ENCODE peak calls at places on chromosomes 7 and 10, in six cellular contexts. One of them, this sample, is unnamed.

GRCh38 chr7:38463277-38464224 is 167.6 kb downstream of the AMPH start:
- DNase-seq in Panc1: no peak
- DNase-seq in tibial nerve: peak
- DNase-seq in cardiac fibroblast: peak
- DNase-seq in brain microvascular endothelial cell: peak
- DNase-seq in heart right ventricle: peak
- DNase-seq in this sample: peak

GRCh38 chr10:97762056-97762455 is 9.7 kb downstream of the SFRP5 start:
- DNase-seq in Panc1: no peak
- DNase-seq in tibial nerve: no peak
- DNase-seq in cardiac fibroblast: no peak
- DNase-seq in brain microvascular endothelial cell: no peak
- DNase-seq in heart right ventricle: no peak
- DNase-seq in this sample: no peak

GRCh38 chr7:157663061-157663863 is 326.5 kb downstream of the DNAJB6 start:
- DNase-seq in Panc1: no peak
- DNase-seq in tibial nerve: no peak
- DNase-seq in cardiac fibroblast: no peak
- DNase-seq in brain microvascular endothelial cell: peak
- DNase-seq in heart right ventricle: no peak
- DNase-seq in this sample: no peak

GRCh38 chr7:36048141-36048901 is 104.7 kb upstream of the EEPD1 start:
- DNase-seq in Panc1: no peak
- DNase-seq in tibial nerve: peak
- DNase-seq in cardiac fibroblast: peak
- DNase-seq in brain microvascular endothelial cell: peak
- DNase-seq in heart right ventricle: peak
- DNase-seq in this sample: peak

GRCh38 chr7:98205162-98205845 is 5.9 kb upstream of the BHLHA15 start:
- DNase-seq in Panc1: no peak
- DNase-seq in tibial nerve: no peak
- DNase-seq in cardiac fibroblast: no peak
- DNase-seq in brain microvascular endothelial cell: no peak
- DNase-seq in heart right ventricle: no peak
- DNase-seq in this sample: no peak

GRCh38 chr10:3886666-3887251 is 101.8 kb upstream of the KLF6 start:
- DNase-seq in Panc1: no peak
- DNase-seq in tibial nerve: no peak
- DNase-seq in cardiac fibroblast: peak
- DNase-seq in brain microvascular endothelial cell: peak
- DNase-seq in heart right ventricle: peak
- DNase-seq in this sample: peak

GRCh38 chr10:32104181-32104580 is 48.0 kb upstream of the KIF5B start:
- DNase-seq in Panc1: no peak
- DNase-seq in tibial nerve: no peak
- DNase-seq in cardiac fibroblast: no peak
- DNase-seq in brain microvascular endothelial cell: no peak
- DNase-seq in heart right ventricle: no peak
- DNase-seq in this sample: peak

GRCh38 chr7:142873281-142873784 is 12.2 kb downstream of the TRPV6 start:
- DNase-seq in Panc1: no peak
- DNase-seq in tibial nerve: no peak
- DNase-seq in cardiac fibroblast: peak
- DNase-seq in brain microvascular endothelial cell: peak
- DNase-seq in heart right ventricle: no peak
- DNase-seq in this sample: no peak

GRCh38 chr10:65294329-65294728 is 1631.5 kb upstream of the LRRTM3 start:
- DNase-seq in Panc1: no peak
- DNase-seq in tibial nerve: no peak
- DNase-seq in cardiac fibroblast: no peak
- DNase-seq in brain microvascular endothelial cell: no peak
- DNase-seq in heart right ventricle: no peak
- DNase-seq in this sample: no peak

GRCh38 chr7:21547511-21547910 is 4.7 kb downstream of the DNAH11 start:
- DNase-seq in Panc1: no peak
- DNase-seq in tibial nerve: no peak
- DNase-seq in cardiac fibroblast: peak
- DNase-seq in brain microvascular endothelial cell: no peak
- DNase-seq in heart right ventricle: no peak
- DNase-seq in this sample: no peak

GRCh38 chr10:16626697-16627096 is 105.0 kb upstream of the C1QL3 start:
- DNase-seq in Panc1: no peak
- DNase-seq in tibial nerve: no peak
- DNase-seq in cardiac fibroblast: no peak
- DNase-seq in brain microvascular endothelial cell: no peak
- DNase-seq in heart right ventricle: no peak
- DNase-seq in this sample: no peak

GRCh38 chr7:105017263-105018051 is 3.5 kb downstream of the KMT2E start:
- DNase-seq in Panc1: no peak
- DNase-seq in tibial nerve: no peak
- DNase-seq in cardiac fibroblast: no peak
- DNase-seq in brain microvascular endothelial cell: no peak
- DNase-seq in heart right ventricle: no peak
- DNase-seq in this sample: no peak

GRCh38 chr7:105019269-105019668 is 5.3 kb downstream of the KMT2E start:
- DNase-seq in Panc1: no peak
- DNase-seq in tibial nerve: no peak
- DNase-seq in cardiac fibroblast: no peak
- DNase-seq in brain microvascular endothelial cell: no peak
- DNase-seq in heart right ventricle: no peak
- DNase-seq in this sample: no peak

GRCh38 chr7:105022458-105022857 is 8.5 kb downstream of the KMT2E start:
- DNase-seq in Panc1: no peak
- DNase-seq in tibial nerve: no peak
- DNase-seq in cardiac fibroblast: no peak
- DNase-seq in brain microvascular endothelial cell: no peak
- DNase-seq in heart right ventricle: no peak
- DNase-seq in this sample: no peak

GRCh38 chr7:105024734-105025133 is 10.7 kb downstream of the KMT2E start:
- DNase-seq in Panc1: no peak
- DNase-seq in tibial nerve: no peak
- DNase-seq in cardiac fibroblast: peak
- DNase-seq in brain microvascular endothelial cell: no peak
- DNase-seq in heart right ventricle: no peak
- DNase-seq in this sample: no peak

GRCh38 chr7:105020926-105021325 is 6.9 kb downstream of the KMT2E start:
- DNase-seq in Panc1: no peak
- DNase-seq in tibial nerve: no peak
- DNase-seq in cardiac fibroblast: no peak
- DNase-seq in brain microvascular endothelial cell: no peak
- DNase-seq in heart right ventricle: no peak
- DNase-seq in this sample: no peak
- H3K4me3 ChIP-seq in Panc1: no peak
- H3K4me3 ChIP-seq in tibial nerve: no peak
- H3K4me3 ChIP-seq in cardiac fibroblast: no peak
- H3K4me3 ChIP-seq in brain microvascular endothelial cell: no peak
- H3K4me3 ChIP-seq in heart right ventricle: no peak
- H3K4me3 ChIP-seq in this sample: no peak

GRCh38 chr10:53022663-53023088 is 250.1 kb upstream of the MBL2 start:
- DNase-seq in Panc1: no peak
- DNase-seq in tibial nerve: no peak
- DNase-seq in cardiac fibroblast: no peak
- DNase-seq in brain microvascular endothelial cell: no peak
- DNase-seq in heart right ventricle: no peak
- DNase-seq in this sample: no peak
- TF ChIP-seq CTCF in Panc1: no peak
- TF ChIP-seq CTCF in tibial nerve: no peak
- TF ChIP-seq CTCF in cardiac fibroblast: no peak
- TF ChIP-seq CTCF in brain microvascular endothelial cell: no peak
- TF ChIP-seq CTCF in heart right ventricle: no peak
- TF ChIP-seq CTCF in this sample: no peak

DNA sequence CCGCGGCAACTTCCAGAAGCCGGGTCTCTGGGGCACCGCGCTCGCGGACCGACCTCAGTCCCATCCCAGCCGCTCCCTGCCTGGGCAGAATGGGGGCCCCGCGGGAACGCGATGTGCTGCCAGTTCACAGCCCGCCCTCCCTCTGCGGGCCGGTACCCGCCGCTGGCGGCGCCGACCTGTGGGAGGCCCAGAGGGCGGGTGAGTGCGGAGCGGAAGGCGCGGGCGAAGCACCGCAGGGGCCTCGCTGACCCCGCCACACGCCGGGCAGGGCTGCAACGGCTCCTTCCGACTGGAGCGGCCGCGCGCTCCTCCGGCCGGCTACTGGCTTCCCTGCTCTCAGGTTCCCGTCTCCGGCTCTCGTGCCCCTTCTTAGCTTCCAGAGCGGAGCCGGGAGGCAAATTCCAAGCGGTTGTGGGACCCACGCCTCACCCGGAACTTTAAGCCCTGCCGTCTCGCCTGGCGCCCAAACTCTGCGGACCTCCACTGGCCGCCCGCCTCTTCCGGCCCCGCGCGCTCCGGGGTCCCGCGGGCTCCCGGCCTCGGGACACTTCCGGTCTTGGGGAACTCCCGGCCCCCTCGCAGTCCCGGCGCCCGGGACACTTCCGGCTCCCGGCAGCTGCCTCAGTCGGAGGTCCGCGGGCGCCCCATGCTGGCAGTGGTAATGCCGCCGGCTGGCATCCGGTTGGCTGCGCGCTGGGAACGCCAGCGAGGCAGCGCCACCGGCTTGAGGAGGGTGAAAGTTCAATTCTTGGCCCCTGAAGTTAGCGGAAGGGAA is at the start of gene CYREN:
- DNase-seq in Panc1: peak
- DNase-seq in tibial nerve: peak
- DNase-seq in cardiac fibroblast: peak
- DNase-seq in brain microvascular endothelial cell: peak
- DNase-seq in heart right ventricle: peak
- DNase-seq in this sample: peak
- H3K4me3 ChIP-seq in Panc1: peak
- H3K4me3 ChIP-seq in tibial nerve: peak
- H3K4me3 ChIP-seq in cardiac fibroblast: peak
- H3K4me3 ChIP-seq in brain microvascular endothelial cell: peak
- H3K4me3 ChIP-seq in heart right ventricle: peak
- H3K4me3 ChIP-seq in this sample: peak

GRCh38 chr10:90286406-90286805 is 571.4 kb downstream of the HTR7 start:
- DNase-seq in Panc1: no peak
- DNase-seq in tibial nerve: no peak
- DNase-seq in cardiac fibroblast: no peak
- DNase-seq in brain microvascular endothelial cell: no peak
- DNase-seq in heart right ventricle: no peak
- DNase-seq in this sample: no peak

GRCh38 chr10:90289037-90289436 is 568.8 kb downstream of the HTR7 start:
- DNase-seq in Panc1: peak
- DNase-seq in tibial nerve: no peak
- DNase-seq in cardiac fibroblast: peak
- DNase-seq in brain microvascular endothelial cell: peak
- DNase-seq in heart right ventricle: no peak
- DNase-seq in this sample: no peak

GRCh38 chr10:90293629-90294028 is 564.2 kb downstream of the HTR7 start:
- DNase-seq in Panc1: no peak
- DNase-seq in tibial nerve: no peak
- DNase-seq in cardiac fibroblast: no peak
- DNase-seq in brain microvascular endothelial cell: no peak
- DNase-seq in heart right ventricle: no peak
- DNase-seq in this sample: no peak

GRCh38 chr10:90286941-90287340 is 570.9 kb downstream of the HTR7 start:
- DNase-seq in Panc1: no peak
- DNase-seq in tibial nerve: no peak
- DNase-seq in cardiac fibroblast: no peak
- DNase-seq in brain microvascular endothelial cell: no peak
- DNase-seq in heart right ventricle: no peak
- DNase-seq in this sample: no peak

GRCh38 chr10:90288403-90288933 is 569.4 kb downstream of the HTR7 start:
- DNase-seq in Panc1: peak
- DNase-seq in tibial nerve: no peak
- DNase-seq in cardiac fibroblast: peak
- DNase-seq in brain microvascular endothelial cell: peak
- DNase-seq in heart right ventricle: no peak
- DNase-seq in this sample: no peak
- TF ChIP-seq CTCF in Panc1: peak
- TF ChIP-seq CTCF in tibial nerve: no peak
- TF ChIP-seq CTCF in cardiac fibroblast: peak
- TF ChIP-seq CTCF in brain microvascular endothelial cell: peak
- TF ChIP-seq CTCF in heart right ventricle: peak
- TF ChIP-seq CTCF in this sample: no peak

GRCh38 chr10:117443677-117444022 is 68.4 kb upstream of the PDZD8 start:
- DNase-seq in Panc1: no peak
- DNase-seq in tibial nerve: no peak
- DNase-seq in cardiac fibroblast: no peak
- DNase-seq in brain microvascular endothelial cell: no peak
- DNase-seq in heart right ventricle: no peak
- DNase-seq in this sample: no peak

GRCh38 chr10:117442521-117442920 is 67.3 kb upstream of the PDZD8 start:
- DNase-seq in Panc1: no peak
- DNase-seq in tibial nerve: no peak
- DNase-seq in cardiac fibroblast: no peak
- DNase-seq in brain microvascular endothelial cell: no peak
- DNase-seq in heart right ventricle: no peak
- DNase-seq in this sample: no peak

GRCh38 chr10:117441812-117442443 is 66.7 kb upstream of the PDZD8 start:
- DNase-seq in Panc1: no peak
- DNase-seq in tibial nerve: no peak
- DNase-seq in cardiac fibroblast: peak
- DNase-seq in brain microvascular endothelial cell: no peak
- DNase-seq in heart right ventricle: no peak
- DNase-seq in this sample: peak

GRCh38 chr10:117444497-117445040 is 69.3 kb upstream of the PDZD8 start:
- DNase-seq in Panc1: no peak
- DNase-seq in tibial nerve: no peak
- DNase-seq in cardiac fibroblast: no peak
- DNase-seq in brain microvascular endothelial cell: no peak
- DNase-seq in heart right ventricle: no peak
- DNase-seq in this sample: no peak

DNA sequence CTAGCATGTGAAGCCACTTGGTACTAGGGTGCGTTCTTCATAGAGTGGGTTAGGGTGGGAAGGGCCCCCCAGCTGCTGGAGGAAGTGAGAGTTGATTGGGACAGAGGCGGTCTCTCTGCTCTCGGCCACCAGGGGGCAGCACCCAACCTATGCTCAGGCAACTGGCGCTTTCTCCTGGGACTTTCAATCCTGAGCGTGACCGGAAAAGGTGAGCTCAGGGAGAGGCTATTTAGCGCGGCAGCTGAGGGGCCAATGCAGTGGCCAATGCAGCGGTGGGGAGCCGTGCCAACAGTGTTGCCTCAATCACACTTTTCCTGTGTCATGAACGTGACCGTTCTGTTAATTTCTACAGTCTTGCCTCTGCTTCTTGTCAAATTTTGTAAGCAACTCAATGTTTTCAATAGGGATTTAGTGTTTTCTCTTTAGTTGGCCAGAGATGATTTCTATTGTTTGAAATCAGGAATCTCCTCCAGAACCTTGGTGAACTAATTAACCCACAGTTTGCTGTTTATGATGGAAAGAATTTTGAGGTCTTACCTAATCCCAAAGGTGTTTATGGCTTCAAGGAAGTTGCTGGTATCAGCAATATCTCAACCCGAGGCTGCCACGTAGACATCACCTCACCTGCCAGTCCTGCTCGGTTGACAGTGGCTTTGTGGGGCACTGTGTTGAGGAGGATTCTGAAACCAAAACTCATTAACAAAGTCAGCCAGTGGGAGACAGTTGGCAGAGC is 67.9 kb upstream of the PDZD8 start:
- DNase-seq in Panc1: no peak
- DNase-seq in tibial nerve: peak
- DNase-seq in cardiac fibroblast: peak
- DNase-seq in brain microvascular endothelial cell: peak
- DNase-seq in heart right ventricle: peak
- DNase-seq in this sample: peak
- H3K4me3 ChIP-seq in Panc1: no peak
- H3K4me3 ChIP-seq in tibial nerve: no peak
- H3K4me3 ChIP-seq in cardiac fibroblast: no peak
- H3K4me3 ChIP-seq in brain microvascular endothelial cell: no peak
- H3K4me3 ChIP-seq in heart right ventricle: no peak
- H3K4me3 ChIP-seq in this sample: no peak

GRCh38 chr10:27794157-27794556 is 48.5 kb upstream of the MKX start:
- DNase-seq in Panc1: no peak
- DNase-seq in tibial nerve: no peak
- DNase-seq in cardiac fibroblast: no peak
- DNase-seq in brain microvascular endothelial cell: no peak
- DNase-seq in heart right ventricle: no peak
- DNase-seq in this sample: no peak
- TF ChIP-seq CTCF in Panc1: peak
- TF ChIP-seq CTCF in tibial nerve: no peak
- TF ChIP-seq CTCF in cardiac fibroblast: no peak
- TF ChIP-seq CTCF in brain microvascular endothelial cell: peak
- TF ChIP-seq CTCF in heart right ventricle: peak
- TF ChIP-seq CTCF in this sample: no peak